ENCODE peak calls at places on chromosomes 16 and 17, in five cellular contexts. R is neuronal stem cell, Q is mesenchymal stem cell, B is H9, O is upper lobe of right lung. T is an unnamed sample.

GRCh38 chr16:1035066-1035415 is 37.5 kb upstream of the SSTR5 start:
- DNase-seq in B (no peak), Q (no peak), O (no peak), R (no peak), T (no peak)

GRCh38 chr17:27530791-27531391 is 74.6 kb downstream of the KSR1 start:
- DNase-seq in B (no peak), O (peak), R (no peak), Q (peak), T (no peak)

GRCh38 chr17:2337811-2338657 is 733 bp downstream of the SGSM2 start:
- DNase-seq in O (peak), Q (peak), B (peak), R (peak), T (peak)

GRCh38 chr16:11413907-11414595 is 68.8 kb downstream of the RMI2 start:
- DNase-seq in Q (no peak), R (no peak), O (no peak), B (no peak), T (no peak)

GRCh38 chr17:61285483-61286320 is 113.9 kb upstream of the TBX2 start:
- DNase-seq in Q (peak), O (no peak), R (no peak), B (peak), T (no peak)

GRCh38 chr17:4607773-4608187 is 23.5 kb downstream of the SMTNL2 start:
- DNase-seq in B (peak), O (no peak), R (no peak), Q (peak), T (peak)

GRCh38 chr16:67964477-67965131 is 3.8 kb downstream of the SLC12A4 start:
- DNase-seq in B (no peak), R (no peak), Q (no peak), O (no peak), T (no peak)

GRCh38 chr16:53991181-53992056 is 287.5 kb downstream of the FTO start:
- DNase-seq in O (peak), R (no peak), Q (peak), B (no peak), T (no peak)

GRCh38 chr16:2145843-2146242 is 2.6 kb upstream of the RAB26 start:
- DNase-seq in B (no peak), R (no peak), O (no peak), Q (no peak), T (no peak)

GRCh38 chr17:54544239-54544638 is 356.4 kb upstream of the TOM1L1 start:
- DNase-seq in B (peak), O (no peak), R (no peak), Q (no peak), T (no peak)

GRCh38 chr17:73657473-73658116 is 13.3 kb upstream of the SDK2 start:
- DNase-seq in Q (peak), R (peak), B (peak), O (peak), T (no peak)

GRCh38 chr16:30786936-30787612 is at the start of gene ZNF629:
- DNase-seq in O (peak), Q (peak), R (peak), B (peak), T (peak)

GRCh38 chr17:64159051-64159590 is 29.2 kb upstream of the ERN1 start:
- DNase-seq in O (no peak), B (no peak), R (no peak), Q (no peak), T (no peak)

GRCh38 chr17:76147211-76148014 is 6.4 kb upstream of the FOXJ1 start:
- DNase-seq in Q (peak), R (no peak), O (no peak), B (peak), T (no peak)

GRCh38 chr17:42586514-42587230 is 9.1 kb upstream of the PSMC3IP start:
- DNase-seq in O (peak), Q (no peak), R (no peak), B (no peak), T (no peak)

GRCh38 chr17:58387834-58388233 is 29.5 kb downstream of the RNF43 start:
- DNase-seq in O (no peak), Q (no peak), R (no peak), B (no peak), T (no peak)

GRCh38 chr17:6457688-6458190 is 13.5 kb downstream of the PIMREG start:
- DNase-seq in O (no peak), B (no peak), Q (no peak), R (no peak), T (no peak)

GRCh38 chr17:68704897-68705296 is 103.7 kb upstream of the FAM20A start:
- DNase-seq in O (no peak), Q (peak), B (no peak), R (no peak), T (no peak)

GRCh38 chr17:77924757-77925336 is 33.7 kb upstream of the TNRC6C start:
- DNase-seq in Q (no peak), B (peak), O (no peak), R (no peak), T (peak)

GRCh38 chr17:35117984-35118383 is 1.7 kb downstream of the RAD51D start:
- DNase-seq in B (no peak), Q (peak), R (no peak), O (no peak), T (no peak)

GRCh38 chr16:75114179-75114945 is 2.2 kb downstream of the LDHD start:
- DNase-seq in O (peak), Q (no peak), R (no peak), B (peak), T (peak)

GRCh38 chr16:84177740-84178070 is 9.2 kb downstream of the TAF1C start:
- DNase-seq in B (no peak), O (no peak), R (no peak), Q (peak), T (no peak)

GRCh38 chr16:913817-914440 is 56.9 kb downstream of the LMF1 start:
- DNase-seq in B (no peak), R (no peak), O (no peak), Q (no peak), T (no peak)

GRCh38 chr16:29916979-29917378 is 9.0 kb downstream of the KCTD13 start:
- DNase-seq in O (no peak), B (no peak), R (no peak), Q (no peak), T (no peak)

GRCh38 chr16:3074860-3075545 is 9.6 kb downstream of the IL32 start:
- DNase-seq in Q (no peak), B (no peak), O (no peak), R (no peak), T (no peak)

GRCh38 chr17:63446981-63447687 is 1.0 kb upstream of the CYB561 start:
- DNase-seq in O (no peak), Q (no peak), B (peak), R (no peak), T (no peak)

GRCh38 chr17:2058521-2059124 is 3.7 kb downstream of the HIC1 start:
- DNase-seq in Q (peak), O (peak), B (peak), R (no peak), T (peak)

GRCh38 chr17:11953924-11954323 is 43.4 kb downstream of the ZNF18 start:
- DNase-seq in R (no peak), Q (peak), B (no peak), O (no peak), T (no peak)

GRCh38 chr17:76077582-76078110 is 1.3 kb upstream of the ZACN start:
- DNase-seq in O (peak), Q (no peak), R (no peak), B (peak), T (no peak)

GRCh38 chr16:17375388-17376304 is 95.1 kb downstream of the XYLT1 start:
- DNase-seq in B (no peak), R (no peak), O (no peak), Q (no peak), T (no peak)

GRCh38 chr17:47274319-47275069 is 20.9 kb downstream of the ITGB3 start:
- DNase-seq in R (no peak), Q (no peak), B (no peak), O (no peak), T (no peak)
- H3K27ac ChIP-seq in R (no peak), Q (peak), B (no peak), O (peak), T (peak)

DNA sequence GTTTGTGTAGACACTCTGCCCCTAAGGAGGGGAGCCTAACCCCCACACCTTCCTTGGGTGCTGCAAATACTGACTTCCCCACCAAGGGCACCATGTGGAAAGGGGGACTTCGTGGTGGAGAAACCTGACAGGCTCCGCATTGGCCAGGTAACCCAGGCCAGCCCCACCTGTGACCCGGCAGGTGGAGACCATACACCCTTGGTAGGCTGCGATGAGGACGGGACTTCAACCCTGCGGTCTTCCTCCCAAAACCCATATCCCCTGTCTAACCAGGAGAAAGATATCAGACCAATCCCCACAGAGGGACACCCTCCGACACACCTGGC is 15.1 kb upstream of the CSNK1D start:
- DNase-seq in Q (no peak), R (no peak), O (no peak), B (no peak), T (no peak)
- H3K27ac ChIP-seq in Q (no peak), R (no peak), O (peak), B (no peak), T (no peak)

DNA sequence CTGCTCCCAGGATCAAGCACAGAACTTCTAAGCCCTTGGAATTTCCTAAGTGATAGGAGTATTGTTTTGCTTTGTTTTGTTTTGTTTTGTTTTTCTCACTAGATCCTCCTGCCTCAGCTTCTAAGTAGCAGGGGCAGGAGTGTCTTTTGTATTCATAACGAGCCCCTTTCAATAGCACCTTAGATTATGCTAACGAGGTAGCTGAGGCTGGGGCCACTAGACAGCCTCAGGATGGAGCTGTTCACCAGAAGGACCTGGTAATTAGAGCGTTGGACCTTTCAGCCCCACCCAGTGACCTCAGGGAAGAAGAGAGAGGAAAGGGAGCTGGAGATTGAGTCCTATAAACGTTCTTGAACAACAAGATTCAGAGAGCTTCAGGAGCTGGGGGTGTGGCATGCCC is 43.6 kb downstream of the IKZF3 start:
- DNase-seq in R (peak), B (no peak), O (no peak), Q (no peak), T (no peak)
- H3K27ac ChIP-seq in R (no peak), B (no peak), O (no peak), Q (no peak), T (no peak)

DNA sequence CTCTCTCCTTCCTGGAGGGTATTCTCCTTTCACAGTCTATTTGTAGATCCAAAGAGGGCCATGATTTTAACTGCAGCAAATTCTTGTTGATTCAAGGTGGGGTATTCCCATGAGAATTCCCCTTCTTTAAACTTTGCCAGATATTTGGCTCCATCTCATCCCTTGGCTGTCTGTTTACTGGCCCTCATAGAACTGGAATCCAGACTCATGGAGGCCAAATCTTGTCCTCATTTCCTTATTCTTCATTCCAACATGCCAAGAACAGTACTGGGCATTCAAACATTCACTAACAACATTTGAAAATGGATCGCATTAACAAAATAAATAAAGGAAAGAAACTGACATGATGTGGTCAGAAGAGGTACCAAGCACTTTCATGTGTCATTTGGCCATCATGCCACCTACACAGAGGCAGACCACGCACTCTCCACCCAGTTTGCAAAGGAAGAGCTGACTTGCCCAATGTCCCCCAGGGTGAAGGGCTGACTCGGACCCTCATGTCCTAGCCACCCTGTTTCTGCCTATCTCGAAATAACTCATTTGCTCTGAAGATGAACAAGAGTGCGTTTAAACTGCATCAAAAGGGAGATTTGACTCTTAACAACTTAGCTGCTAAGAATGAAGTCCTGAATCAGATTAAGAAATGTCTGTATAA is 23.1 kb upstream of the SLC35B1 start:
- DNase-seq in R (no peak), Q (no peak), B (no peak), O (no peak), T (no peak)
- H3K27ac ChIP-seq in R (no peak), Q (no peak), B (no peak), O (peak), T (peak)

DNA sequence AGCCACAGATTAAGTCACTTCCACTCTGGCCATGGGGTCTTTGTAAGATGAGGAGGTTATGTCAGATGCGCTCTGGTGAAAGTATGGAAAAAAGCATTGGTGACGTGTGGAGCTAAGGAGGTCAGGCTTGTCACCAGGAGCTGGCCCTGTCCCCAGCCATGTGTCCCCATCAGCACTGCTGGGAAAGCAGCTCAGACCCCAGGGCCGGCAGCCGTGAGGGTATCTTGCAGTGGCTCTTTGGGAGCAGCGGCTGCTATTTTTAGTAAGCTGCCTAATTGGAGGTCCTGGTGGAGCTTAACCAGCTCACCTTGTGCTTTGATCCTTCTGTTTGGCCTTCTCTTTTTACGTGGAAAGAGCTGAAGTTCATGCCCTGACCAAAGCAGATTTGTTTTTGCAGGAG is 60.9 kb downstream of the MPRIP start:
- DNase-seq in O (no peak), B (no peak), Q (no peak), R (no peak), T (no peak)
- H3K27ac ChIP-seq in O (no peak), B (no peak), Q (no peak), R (no peak), T (no peak)

DNA sequence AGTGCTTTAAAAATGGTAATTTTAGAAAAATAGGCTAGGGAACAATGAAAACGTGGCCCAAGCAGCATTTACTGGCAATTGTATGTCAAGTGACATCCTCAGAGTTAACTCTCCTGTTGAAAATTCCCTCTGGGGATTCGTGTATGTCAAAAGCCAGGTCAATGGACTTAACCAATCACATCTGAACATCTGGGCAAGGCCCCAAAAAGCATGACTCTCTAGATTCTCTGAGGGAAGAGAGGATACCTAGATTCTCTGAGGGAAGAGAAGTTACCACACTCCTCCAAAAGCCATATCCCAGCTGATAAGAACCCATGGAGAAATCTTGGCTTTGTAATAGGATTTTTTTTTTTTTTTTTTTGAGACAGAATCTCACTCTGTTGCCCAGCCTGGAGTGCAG is 23.5 kb downstream of the NFE2L1 start:
- DNase-seq in R (no peak), Q (no peak), B (no peak), O (no peak), T (no peak)
- H3K27ac ChIP-seq in R (no peak), Q (no peak), B (no peak), O (no peak), T (no peak)

GRCh38 chr16:8607214-8607613 is 14.3 kb upstream of the METTL22 start:
- DNase-seq in R (no peak), B (no peak), Q (no peak), O (no peak), T (no peak)
- H3K27ac ChIP-seq in R (no peak), B (no peak), Q (no peak), O (no peak), T (no peak)

DNA sequence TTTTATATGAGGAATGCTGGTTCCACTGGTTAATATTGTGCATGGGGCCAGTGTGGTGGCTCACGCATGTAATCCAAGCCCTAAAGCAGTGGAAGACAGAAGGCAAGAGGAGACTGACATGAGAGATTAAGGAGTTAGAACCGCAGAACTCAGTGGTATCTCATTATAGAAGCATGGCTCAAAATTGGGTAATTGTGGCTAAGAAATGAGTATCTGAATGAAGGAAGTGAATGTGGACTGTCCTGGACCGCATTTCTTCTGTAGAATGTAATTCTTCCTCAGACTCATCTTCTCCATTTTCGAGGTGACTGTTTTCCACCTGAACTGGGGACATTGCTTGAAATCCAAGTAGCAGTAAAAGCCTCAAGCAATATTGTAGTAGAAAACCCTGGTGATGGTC is 42.6 kb upstream of the CDR2 start:
- DNase-seq in Q (no peak), O (no peak), R (no peak), B (no peak), T (no peak)
- H3K27ac ChIP-seq in Q (no peak), O (no peak), R (no peak), B (no peak), T (no peak)

T was measured in ovary.